ENCODE peak calls at places on chromosomes 7 and 10, in six cellular contexts. O is fibroblast of mammary gland; Z is NCI-H2081; Q is stromal cell of bone marrow; G is AG09309; U is activated effector memory CD4-positive, alpha-beta T cell treated with anti-CD3 and anti-CD28 coated beads, Interleukin-2, amount 50 U/mL, for 16 hours. P is an unnamed sample.

GRCh38 chr10:86596266-86596665 is 58.1 kb upstream of the OPN4 start:
- DNase-seq in O (peak; percentile 31), Z (no peak), Q (no peak), G (no peak), U (no peak), P (no peak)

GRCh38 chr10:113326160-113327111 is 226.4 kb upstream of the HABP2 start:
- DNase-seq in O (peak; percentile 97), Z (no peak), Q (peak; percentile 88), G (peak; percentile 73), U (no peak), P (peak; percentile 54)

GRCh38 chr7:149153346-149153745 is 6.1 kb downstream of the ZNF398 start:
- DNase-seq in O (no peak), Z (no peak), Q (no peak), G (no peak), U (no peak), P (no peak)

GRCh38 chr10:120480065-120480600 is 23.1 kb downstream of the PLPP4 start:
- DNase-seq in O (no peak), Z (no peak), Q (no peak), G (no peak), U (no peak), P (no peak)

GRCh38 chr10:102918817-102919236 is 733 bp downstream of the CNNM2 start:
- DNase-seq in O (no peak), Z (no peak), Q (no peak), G (no peak), U (peak; percentile 79), P (peak; percentile 34)

GRCh38 chr7:92639213-92639896 is 49.2 kb upstream of the FAM133B start:
- DNase-seq in O (no peak), Z (no peak), Q (no peak), G (no peak), U (peak; percentile 72), P (no peak)

GRCh38 chr7:107865956-107866775 is 24.8 kb upstream of the DLD start:
- DNase-seq in O (peak; percentile 7), Z (no peak), Q (no peak), G (no peak), U (no peak), P (no peak)

GRCh38 chr10:79377557-79378382 is 30.5 kb downstream of the PPIF start:
- DNase-seq in O (no peak), Z (no peak), Q (no peak), G (no peak), U (peak; percentile 57), P (no peak)

GRCh38 chr7:45416846-45417245 is 157.3 kb upstream of the ADCY1 start:
- DNase-seq in O (no peak), Z (no peak), Q (no peak), G (no peak), U (no peak), P (no peak)